ENCODE peak calls at places on chromosomes 1 and 21, in ten cellular contexts. T is dorsolateral prefrontal cortex, F is uterus, M is Peyer's patch, S is psoas muscle, Y is AG04450, B is DND-41, V is transverse colon, K is lower lobe of right lung, E is neural progenitor cell. D is an unnamed sample.

GRCh38 chr1:9180077-9180819 is 51.3 kb upstream of the GPR157 start:
- DNase-seq in T (no peak), M (no peak), B (no peak), V (no peak), K (no peak), S (no peak), F (no peak), E (no peak), Y (no peak), D (no peak)

GRCh38 chr1:181990730-181991129 is 70.8 kb downstream of the ZNF648 start:
- DNase-seq in F (no peak), B (no peak), V (no peak), T (peak; percentile 26), M (no peak), S (no peak), Y (no peak), E (no peak), K (no peak), D (no peak)

GRCh38 chr21:29378814-29379213 is 80.1 kb downstream of the BACH1 start:
- DNase-seq in S (no peak), B (no peak), T (no peak), F (no peak), K (no peak), M (no peak), V (no peak), Y (no peak), E (no peak), D (no peak)

GRCh38 chr1:115134850-115135484 is 45.7 kb upstream of the TSPAN2 start:
- DNase-seq in K (no peak), T (no peak), V (no peak), E (no peak), F (no peak), M (no peak), S (no peak), B (no peak), Y (peak; percentile 24), D (no peak)

GRCh38 chr1:155944396-155944728 is 2.9 kb downstream of the RXFP4 start:
- DNase-seq in V (no peak), S (no peak), E (no peak), M (no peak), B (no peak), K (no peak), Y (no peak), F (no peak), T (no peak), D (no peak)

GRCh38 chr1:52751589-52752306 is 25.5 kb downstream of the ZYG11B start:
- DNase-seq in Y (no peak), K (no peak), F (peak; percentile 18), V (no peak), T (no peak), S (no peak), E (no peak), B (no peak), M (no peak), D (no peak)

GRCh38 chr1:89724369-89725015 is 91.6 kb downstream of the LRRC8C start:
- DNase-seq in F (no peak), B (no peak), K (no peak), V (peak; percentile 11), T (no peak), M (no peak), Y (no peak), S (peak; percentile 38), E (no peak), D (peak; percentile 19)

GRCh38 chr1:75342799-75343198 is 208.6 kb downstream of the LHX8 start:
- DNase-seq in F (no peak), Y (no peak), V (no peak), T (no peak), E (peak; percentile 15), S (no peak), M (no peak), K (no peak), B (no peak), D (no peak)

GRCh38 chr1:63127376-63127775 is 195.0 kb upstream of the FOXD3 start:
- DNase-seq in T (no peak), V (no peak), F (no peak), E (no peak), M (no peak), B (no peak), Y (no peak), S (no peak), K (no peak), D (no peak)

GRCh38 chr1:63122051-63122450 is 200.3 kb upstream of the FOXD3 start:
- DNase-seq in V (no peak), Y (no peak), M (no peak), F (no peak), K (no peak), B (no peak), T (no peak), E (no peak), S (no peak), D (no peak)

GRCh38 chr1:63126104-63126503 is 196.3 kb upstream of the FOXD3 start:
- DNase-seq in S (no peak), V (no peak), Y (no peak), B (no peak), F (no peak), M (no peak), E (no peak), K (no peak), T (no peak), D (no peak)

GRCh38 chr1:63128562-63128961 is 193.8 kb upstream of the FOXD3 start:
- DNase-seq in F (no peak), K (no peak), B (no peak), M (no peak), Y (no peak), V (no peak), E (no peak), T (no peak), S (no peak), D (no peak)

DNA sequence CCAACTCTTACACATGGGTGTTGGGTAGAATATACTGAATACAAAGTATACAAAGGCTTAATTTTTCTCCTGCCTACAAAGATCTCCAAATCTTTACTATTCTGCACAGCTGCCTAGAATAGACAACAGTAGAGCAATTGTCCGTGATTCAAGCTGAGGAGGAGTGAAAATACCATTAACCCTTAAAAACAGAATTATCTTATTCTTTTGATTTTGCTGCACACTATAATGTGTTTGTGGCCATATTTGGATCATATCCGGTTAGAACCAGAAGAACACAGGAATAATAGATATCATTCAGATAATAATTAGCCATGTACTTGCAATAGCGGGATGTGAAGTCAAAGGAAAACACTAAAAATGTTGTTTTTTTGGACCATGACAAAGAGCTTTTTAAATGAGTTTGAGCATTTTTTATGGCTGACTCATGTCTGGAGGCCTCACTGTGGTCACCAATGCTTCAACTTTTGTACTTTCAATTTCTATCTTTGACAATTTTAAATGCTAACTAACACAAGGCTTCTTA is 197.6 kb upstream of the FOXD3 start:
- DNase-seq in M (no peak), S (no peak), V (no peak), T (no peak), B (no peak), F (no peak), E (no peak), Y (peak; percentile 30), K (no peak), D (no peak)
- H3K4me3 ChIP-seq in M (no peak overlapping the region), S (no peak overlapping the region), V (no peak overlapping the region), T (no peak overlapping the region), B (no peak overlapping the region), F (no peak overlapping the region), E (no peak overlapping the region), Y (no peak overlapping the region), K (no peak overlapping the region), D (no peak overlapping the region)

GRCh38 chr1:22754106-22754768 is 43.6 kb downstream of the EPHB2 start:
- DNase-seq in K (no peak), V (no peak), Y (no peak), M (no peak), F (no peak), B (no peak), E (no peak), T (no peak), S (no peak), D (no peak)
- H3K27ac ChIP-seq in K (no peak overlapping the region), V (no peak overlapping the region), Y (peak overlapping the region; percentile 70), M (no peak overlapping the region), F (peak overlapping the region; percentile 63), B (no peak overlapping the region), E (no peak overlapping the region), T (no peak overlapping the region), S (no peak overlapping the region), D (no peak overlapping the region)

GRCh38 chr1:46179138-46180081 is 3.1 kb upstream of the P3R3URF start:
- DNase-seq in T (peak; percentile 89), Y (peak; percentile 73), M (peak; percentile 71), E (peak; percentile 93), V (peak; percentile 88), B (peak; percentile 82), F (peak; percentile 87), S (peak; percentile 79), K (peak; percentile 69), D (peak; percentile 88)

GRCh38 chr1:46183926-46184557 is 7.8 kb upstream of the P3R3URF start:
- DNase-seq in S (no peak), V (no peak), M (no peak), B (no peak), T (no peak), Y (no peak), F (no peak), E (no peak), K (no peak), D (no peak)

GRCh38 chr1:46180082-46180616 is 3.9 kb upstream of the P3R3URF start:
- DNase-seq in F (no peak), Y (no peak), T (no peak), B (no peak), M (peak; percentile 93), S (no peak), E (peak; percentile 54), K (peak; percentile 83), V (peak; percentile 92), D (no peak)

GRCh38 chr1:46183119-46183842 is 7.0 kb upstream of the P3R3URF start:
- DNase-seq in V (peak; percentile 89), T (no peak), S (peak; percentile 94), E (no peak), M (peak; percentile 85), B (no peak), Y (peak; percentile 63), K (peak; percentile 70), F (peak; percentile 69), D (no peak)

DNA sequence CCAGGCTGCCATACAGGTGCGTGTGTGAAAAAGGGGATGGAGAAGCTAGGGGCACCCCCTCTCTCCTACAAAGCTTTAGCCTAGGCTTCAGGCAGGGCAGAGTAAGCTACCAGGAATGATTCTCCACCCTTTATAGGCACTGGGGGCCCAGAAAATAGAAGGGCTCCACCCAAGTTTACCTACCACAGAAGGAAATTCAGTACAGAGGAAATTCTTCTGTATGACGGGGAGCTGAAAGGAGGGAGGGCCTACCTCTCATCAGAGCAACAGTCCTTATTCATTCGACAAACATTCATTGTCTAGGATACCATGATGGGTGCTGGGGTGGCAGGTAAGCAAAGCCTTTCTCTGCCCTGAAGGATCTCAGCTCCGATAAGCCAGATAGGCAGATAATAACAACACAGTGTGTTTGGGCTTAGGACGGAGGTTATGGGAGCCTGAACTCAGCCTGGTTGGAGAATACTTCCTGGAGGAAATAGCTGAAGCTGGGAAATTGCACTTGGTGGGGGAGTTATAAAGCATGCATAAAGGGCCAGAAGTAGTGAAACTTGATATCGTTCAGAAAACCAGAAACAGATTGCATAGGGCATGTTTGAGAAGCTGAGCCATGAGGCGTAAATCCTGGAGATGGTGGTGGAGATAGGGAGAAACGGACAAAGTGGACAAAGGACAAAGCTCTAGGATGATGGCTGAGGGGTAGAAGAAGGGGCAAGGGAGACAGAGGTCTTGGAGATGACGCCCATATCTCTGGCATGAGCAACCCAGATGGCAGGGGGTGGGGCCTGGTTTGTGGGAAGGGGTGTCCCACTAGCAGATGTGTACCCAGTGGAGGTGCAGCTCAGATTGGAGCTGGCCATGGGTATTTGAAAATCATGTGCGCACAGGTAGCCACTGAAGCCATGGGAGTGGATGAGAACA is 5.3 kb upstream of the P3R3URF start:
- DNase-seq in S (no peak), F (no peak), M (no peak), V (peak; percentile 56), Y (no peak), T (no peak), K (no peak), E (no peak), B (peak; percentile 67), D (no peak)
- H3K4me3 ChIP-seq in S (no peak overlapping the region), F (no peak overlapping the region), M (no peak overlapping the region), V (peak overlapping the region; percentile 20), Y (no peak overlapping the region), T (no peak overlapping the region), K (peak overlapping the region; percentile 27), E (no peak overlapping the region), B (no peak overlapping the region), D (no peak overlapping the region)

GRCh38 chr1:1319646-1319941 is 4.9 kb downstream of the INTS11 start:
- DNase-seq in K (no peak), Y (no peak), T (no peak), F (no peak), V (no peak), E (no peak), S (no peak), M (no peak), B (no peak), D (no peak)
- H3K27ac ChIP-seq in K (no peak overlapping the region), Y (no peak overlapping the region), T (no peak overlapping the region), F (peak overlapping the region; percentile 91), V (peak overlapping the region; percentile 89), E (no peak overlapping the region), S (no peak overlapping the region), M (no peak overlapping the region), B (no peak overlapping the region), D (no peak overlapping the region)